ENCODE peak calls at places on chromosome 6, in ten cellular contexts. T is tibial nerve, F is psoas muscle, A is lung, C is Panc1, O is breast epithelium, V is endothelial cell of umbilical vein, G is adrenal gland, J is lower lobe of right lung, E is ascending aorta. B is an unnamed sample.

GRCh38 chr6:5190467-5190866 is 70.3 kb downstream of the LYRM4 start:
- DNase-seq in T (no peak), F (no peak), A (no peak), C (peak; percentile 45), O (no peak), V (peak; percentile 88), G (no peak), J (no peak), E (no peak), B (peak; percentile 86)

GRCh38 chr6:89503641-89504040 is 70.7 kb downstream of the ANKRD6 start:
- DNase-seq in T (no peak), F (no peak), A (peak; percentile 59), C (no peak), O (no peak), V (no peak), G (no peak), J (peak; percentile 70), E (no peak), B (no peak)

GRCh38 chr6:141483561-141484061 is 649.1 kb upstream of the GJE1 start:
- DNase-seq in T (no peak), F (no peak), A (no peak), C (peak; percentile 65), O (no peak), V (peak; percentile 80), G (peak; percentile 30), J (no peak), E (no peak), B (peak; percentile 58)

GRCh38 chr6:20691185-20691584 is 156.9 kb downstream of the CDKAL1 start:
- DNase-seq in T (no peak), F (no peak), A (no peak), C (no peak), O (no peak), V (no peak), G (no peak), J (no peak), E (no peak), B (no peak)

GRCh38 chr6:1669996-1670395 is 60.3 kb downstream of the FOXC1 start:
- DNase-seq in T (no peak), F (no peak), A (no peak), C (no peak), O (no peak), V (no peak), G (no peak), J (no peak), E (no peak), B (no peak)

GRCh38 chr6:107641500-107641931 is 151.6 kb downstream of the SOBP start:
- DNase-seq in T (no peak), F (peak; percentile 31), A (peak; percentile 71), C (no peak), O (no peak), V (no peak), G (no peak), J (peak; percentile 72), E (no peak), B (no peak)

GRCh38 chr6:42255050-42255449 is 37.4 kb upstream of the MRPS10 start:
- DNase-seq in T (no peak), F (no peak), A (no peak), C (no peak), O (no peak), V (no peak), G (no peak), J (no peak), E (no peak), B (no peak)

GRCh38 chr6:139923964-139924475 is 549.6 kb upstream of the CITED2 start:
- DNase-seq in T (no peak), F (no peak), A (no peak), C (no peak), O (no peak), V (no peak), G (no peak), J (no peak), E (no peak), B (no peak)

GRCh38 chr6:163529605-163530004 is 115.1 kb downstream of the QKI start:
- DNase-seq in T (no peak), F (no peak), A (no peak), C (no peak), O (no peak), V (peak; percentile 50), G (no peak), J (no peak), E (no peak), B (peak; percentile 84)

GRCh38 chr6:109073344-109074235 is 21.1 kb downstream of the SESN1 start:
- DNase-seq in T (no peak), F (no peak), A (no peak), C (peak; percentile 60), O (no peak), V (peak; percentile 77), G (peak; percentile 60), J (no peak), E (no peak), B (no peak)

GRCh38 chr6:26319405-26320128 is 45.4 kb upstream of the BTN3A2 start:
- DNase-seq in T (no peak), F (no peak), A (no peak), C (no peak), O (no peak), V (no peak), G (no peak), J (no peak), E (no peak), B (no peak)

GRCh38 chr6:26317503-26317902 is 47.5 kb upstream of the BTN3A2 start:
- DNase-seq in T (no peak), F (no peak), A (no peak), C (no peak), O (no peak), V (no peak), G (no peak), J (no peak), E (no peak), B (no peak)

GRCh38 chr6:26321005-26321404 is 44.0 kb upstream of the BTN3A2 start:
- DNase-seq in T (no peak), F (no peak), A (no peak), C (no peak), O (no peak), V (no peak), G (no peak), J (no peak), E (no peak), B (no peak)

GRCh38 chr6:26316291-26316690 is 48.7 kb upstream of the BTN3A2 start:
- DNase-seq in T (no peak), F (no peak), A (no peak), C (no peak), O (no peak), V (no peak), G (no peak), J (no peak), E (no peak), B (no peak)

GRCh38 chr6:26318459-26319404 is 46.3 kb upstream of the BTN3A2 start:
- DNase-seq in T (no peak), F (no peak), A (no peak), C (no peak), O (no peak), V (no peak), G (no peak), J (no peak), E (no peak), B (no peak)
- H3K4me3 ChIP-seq in T (no peak overlapping the region), F (no peak overlapping the region), A (no peak overlapping the region), C (peak overlapping the region; percentile 75), O (no peak overlapping the region), V (no peak overlapping the region), G (no peak overlapping the region), J (no peak overlapping the region), E (no peak overlapping the region), B (no peak overlapping the region)

GRCh38 chr6:31761343-31761742 is 1.1 kb upstream of the SAPCD1 start:
- DNase-seq in T (no peak), F (no peak), A (no peak), C (no peak), O (no peak), V (no peak), G (no peak), J (no peak), E (no peak), B (no peak)

GRCh38 chr6:31764239-31764638 is 1.8 kb downstream of the SAPCD1 start:
- DNase-seq in T (no peak), F (no peak), A (no peak), C (no peak), O (no peak), V (no peak), G (no peak), J (no peak), E (no peak), B (no peak)

GRCh38 chr6:31762356-31762755 is at the start of gene SAPCD1:
- DNase-seq in T (no peak), F (no peak), A (no peak), C (no peak), O (no peak), V (no peak), G (no peak), J (no peak), E (no peak), B (no peak)

GRCh38 chr6:31763617-31763940 is 1.1 kb downstream of the SAPCD1 start:
- DNase-seq in T (no peak), F (no peak), A (no peak), C (no peak), O (no peak), V (peak; percentile 29), G (no peak), J (no peak), E (no peak), B (peak; percentile 50)

DNA sequence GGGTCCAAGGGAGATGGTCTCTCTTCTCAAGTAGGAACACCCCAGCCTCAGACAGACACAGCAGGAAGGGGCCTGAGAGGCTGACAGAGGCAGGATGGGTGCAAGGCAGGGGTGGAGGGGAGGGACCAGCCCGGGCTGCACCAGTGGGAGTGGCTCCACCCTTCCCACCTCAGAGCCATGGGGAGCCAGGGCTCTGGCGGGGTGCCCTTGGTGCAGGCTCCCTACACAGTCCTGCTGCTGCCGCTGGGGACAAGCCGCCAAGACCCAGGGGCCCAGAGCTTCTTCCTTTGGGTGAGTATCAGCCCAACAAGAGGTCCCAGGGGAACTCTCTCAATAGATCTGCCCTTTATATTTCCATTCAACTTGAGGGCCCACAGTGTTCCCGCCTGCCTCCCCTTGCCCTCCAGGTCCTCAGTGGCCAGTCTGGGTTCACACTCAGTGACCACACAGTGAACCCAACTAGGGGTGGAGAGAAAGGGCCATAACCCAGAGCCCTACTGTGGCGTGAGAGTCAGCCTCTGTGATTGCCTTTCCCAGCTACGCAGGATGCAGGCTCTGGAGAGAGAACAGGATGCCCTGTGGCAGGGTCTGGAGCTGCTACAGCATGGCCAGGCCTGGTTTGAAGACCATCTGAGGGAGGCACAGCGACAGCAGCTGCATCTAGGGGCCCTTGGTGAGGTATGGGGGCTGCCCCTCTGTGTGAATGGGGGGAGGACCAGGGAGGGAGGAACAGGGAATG is 591 bp downstream of the SAPCD1 start:
- DNase-seq in T (no peak), F (no peak), A (no peak), C (no peak), O (no peak), V (no peak), G (no peak), J (no peak), E (no peak), B (peak; percentile 18)
- H3K27ac ChIP-seq in T (peak overlapping the region; percentile 61), F (no peak overlapping the region), A (no peak overlapping the region), C (no peak overlapping the region), O (peak overlapping the region; percentile 21), V (peak overlapping the region; percentile 2), G (no peak overlapping the region), J (peak overlapping the region; percentile 33), E (no peak overlapping the region), B (no peak overlapping the region)

GRCh38 chr6:125872259-125872921 is 81.6 kb downstream of the NCOA7 start:
- DNase-seq in T (no peak), F (no peak), A (no peak), C (no peak), O (no peak), V (no peak), G (no peak), J (no peak), E (no peak), B (peak; percentile 83)
- H3K4me3 ChIP-seq in T (no peak overlapping the region), F (no peak overlapping the region), A (no peak overlapping the region), C (no peak overlapping the region), O (no peak overlapping the region), V (no peak overlapping the region), G (no peak overlapping the region), J (no peak overlapping the region), E (no peak overlapping the region), B (peak overlapping the region; percentile 12)

GRCh38 chr6:63589955-63590411 is 17.7 kb downstream of the LOC128125822 start:
- DNase-seq in T (no peak), F (no peak), A (no peak), C (no peak), O (no peak), V (no peak), G (peak; percentile 43), J (no peak), E (no peak), B (no peak)
- H3K27ac ChIP-seq in T (no peak overlapping the region), F (no peak overlapping the region), A (no peak overlapping the region), C (no peak overlapping the region), O (no peak overlapping the region), V (no peak overlapping the region), G (peak overlapping the region; percentile 40), J (no peak overlapping the region), E (no peak overlapping the region), B (no peak overlapping the region)

B was measured in SJSA1.